ENCODE peak calls at places on chromosomes 12 and 14, in seven cellular contexts. One of them, this sample, is unnamed.

GRCh38 chr12:3034067-3034750 is 43.0 kb upstream of the TSPAN9 start:
- DNase-seq in OCI-LY7: peak; percentile 62
- DNase-seq in PC-3: peak; percentile 59
- DNase-seq in HCT116: peak; percentile 31
- DNase-seq in GM23248: peak; percentile 80
- DNase-seq in hepatocyte: peak; percentile 84
- DNase-seq in neural progenitor cell: peak; percentile 83
- DNase-seq in this sample: peak; percentile 47

GRCh38 chr14:89927466-89927865 is 27.1 kb downstream of the EFCAB11 start:
- DNase-seq in OCI-LY7: no peak
- DNase-seq in HCT116: no peak
- DNase-seq in PC-3: no peak
- DNase-seq in hepatocyte: no peak
- DNase-seq in GM23248: no peak
- DNase-seq in neural progenitor cell: no peak
- DNase-seq in this sample: no peak

GRCh38 chr12:109637341-109637740 is 63.7 kb downstream of the MVK start:
- DNase-seq in PC-3: no peak
- DNase-seq in OCI-LY7: no peak
- DNase-seq in hepatocyte: no peak
- DNase-seq in GM23248: no peak
- DNase-seq in neural progenitor cell: no peak
- DNase-seq in HCT116: no peak
- DNase-seq in this sample: no peak

GRCh38 chr12:104219361-104219892 is 3.8 kb downstream of the TXNRD1 start:
- DNase-seq in neural progenitor cell: no peak
- DNase-seq in GM23248: peak; percentile 97
- DNase-seq in hepatocyte: peak; percentile 75
- DNase-seq in HCT116: peak; percentile 83
- DNase-seq in OCI-LY7: no peak
- DNase-seq in PC-3: peak; percentile 97
- DNase-seq in this sample: no peak

GRCh38 chr14:67526676-67527459 is 6.2 kb upstream of the PLEKHH1 start:
- DNase-seq in OCI-LY7: peak; percentile 53
- DNase-seq in PC-3: peak; percentile 63
- DNase-seq in hepatocyte: peak; percentile 68
- DNase-seq in neural progenitor cell: peak; percentile 68
- DNase-seq in HCT116: peak; percentile 59
- DNase-seq in GM23248: peak; percentile 58
- DNase-seq in this sample: peak; percentile 21

GRCh38 chr12:128551266-128552025 is 272.3 kb downstream of the SLC15A4 start:
- DNase-seq in neural progenitor cell: no peak
- DNase-seq in OCI-LY7: peak; percentile 61
- DNase-seq in HCT116: no peak
- DNase-seq in hepatocyte: no peak
- DNase-seq in GM23248: no peak
- DNase-seq in PC-3: no peak
- DNase-seq in this sample: no peak

GRCh38 chr14:74425525-74426201 is 347 bp downstream of the SYNDIG1L start:
- DNase-seq in HCT116: no peak
- DNase-seq in OCI-LY7: no peak
- DNase-seq in PC-3: peak; percentile 30
- DNase-seq in GM23248: peak; percentile 55
- DNase-seq in neural progenitor cell: peak; percentile 92
- DNase-seq in hepatocyte: peak; percentile 73
- DNase-seq in this sample: peak; percentile 26

GRCh38 chr14:76775159-76775694 is 14.0 kb downstream of the VASH1 start:
- DNase-seq in hepatocyte: no peak
- DNase-seq in neural progenitor cell: no peak
- DNase-seq in OCI-LY7: no peak
- DNase-seq in HCT116: no peak
- DNase-seq in PC-3: no peak
- DNase-seq in GM23248: no peak
- DNase-seq in this sample: no peak

GRCh38 chr12:132161046-132161781 is 17.0 kb downstream of the NOC4L start:
- DNase-seq in HCT116: peak; percentile 39
- DNase-seq in hepatocyte: no peak
- DNase-seq in OCI-LY7: no peak
- DNase-seq in PC-3: peak; percentile 66
- DNase-seq in neural progenitor cell: no peak
- DNase-seq in GM23248: no peak
- DNase-seq in this sample: no peak

GRCh38 chr12:94149781-94150482 is 1.6 kb downstream of the PLXNC1 start:
- DNase-seq in OCI-LY7: no peak
- DNase-seq in PC-3: no peak
- DNase-seq in GM23248: peak; percentile 41
- DNase-seq in HCT116: no peak
- DNase-seq in neural progenitor cell: peak; percentile 84
- DNase-seq in hepatocyte: peak; percentile 72
- DNase-seq in this sample: peak; percentile 50

GRCh38 chr12:124240493-124240892 is 54.4 kb upstream of the RFLNA start:
- DNase-seq in OCI-LY7: peak; percentile 55
- DNase-seq in HCT116: peak; percentile 39
- DNase-seq in PC-3: no peak
- DNase-seq in GM23248: peak; percentile 10
- DNase-seq in neural progenitor cell: peak; percentile 42
- DNase-seq in hepatocyte: no peak
- DNase-seq in this sample: no peak

GRCh38 chr14:92613008-92613658 is 99.6 kb downstream of the RIN3 start:
- DNase-seq in hepatocyte: no peak
- DNase-seq in neural progenitor cell: peak; percentile 78
- DNase-seq in PC-3: peak; percentile 44
- DNase-seq in HCT116: no peak
- DNase-seq in OCI-LY7: peak; percentile 63
- DNase-seq in GM23248: no peak
- DNase-seq in this sample: no peak

GRCh38 chr12:59834659-59835474 is 239.0 kb downstream of the SLC16A7 start:
- DNase-seq in OCI-LY7: peak; percentile 38
- DNase-seq in GM23248: peak; percentile 53
- DNase-seq in PC-3: peak; percentile 64
- DNase-seq in neural progenitor cell: peak; percentile 31
- DNase-seq in HCT116: peak; percentile 13
- DNase-seq in hepatocyte: peak; percentile 37
- DNase-seq in this sample: no peak

GRCh38 chr12:81417056-81417455 is 339.2 kb downstream of the ACSS3 start:
- DNase-seq in PC-3: no peak
- DNase-seq in neural progenitor cell: no peak
- DNase-seq in HCT116: no peak
- DNase-seq in OCI-LY7: no peak
- DNase-seq in GM23248: no peak
- DNase-seq in hepatocyte: no peak
- DNase-seq in this sample: no peak

GRCh38 chr12:101557092-101557491 is 37.7 kb upstream of the MYBPC1 start:
- DNase-seq in GM23248: no peak
- DNase-seq in OCI-LY7: no peak
- DNase-seq in HCT116: no peak
- DNase-seq in neural progenitor cell: no peak
- DNase-seq in hepatocyte: no peak
- DNase-seq in PC-3: no peak
- DNase-seq in this sample: no peak

GRCh38 chr12:17982556-17982955 is 107.4 kb downstream of the RERGL start:
- DNase-seq in hepatocyte: no peak
- DNase-seq in GM23248: no peak
- DNase-seq in OCI-LY7: no peak
- DNase-seq in HCT116: no peak
- DNase-seq in neural progenitor cell: no peak
- DNase-seq in PC-3: peak; percentile 62
- DNase-seq in this sample: no peak

GRCh38 chr12:111482464-111482863 is 76.7 kb downstream of the SH2B3 start:
- DNase-seq in HCT116: no peak
- DNase-seq in GM23248: peak; percentile 16
- DNase-seq in OCI-LY7: peak; percentile 18
- DNase-seq in neural progenitor cell: no peak
- DNase-seq in PC-3: peak; percentile 12
- DNase-seq in hepatocyte: no peak
- DNase-seq in this sample: no peak

GRCh38 chr12:52976574-52977071 is 27.7 kb downstream of the KRT18 start:
- DNase-seq in GM23248: peak; percentile 34
- DNase-seq in PC-3: no peak
- DNase-seq in OCI-LY7: no peak
- DNase-seq in neural progenitor cell: peak; percentile 56
- DNase-seq in HCT116: no peak
- DNase-seq in hepatocyte: no peak
- DNase-seq in this sample: no peak

GRCh38 chr12:63916561-63917476 is 72.3 kb downstream of the SRGAP1 start:
- DNase-seq in OCI-LY7: no peak
- DNase-seq in neural progenitor cell: no peak
- DNase-seq in PC-3: peak; percentile 63
- DNase-seq in hepatocyte: no peak
- DNase-seq in GM23248: peak; percentile 56
- DNase-seq in HCT116: no peak
- DNase-seq in this sample: no peak

GRCh38 chr12:108663324-108664015 is 29.8 kb upstream of the SELPLG start:
- DNase-seq in HCT116: no peak
- DNase-seq in GM23248: no peak
- DNase-seq in neural progenitor cell: no peak
- DNase-seq in hepatocyte: no peak
- DNase-seq in PC-3: no peak
- DNase-seq in OCI-LY7: no peak
- DNase-seq in this sample: no peak

GRCh38 chr12:105970885-105971284 is 167.9 kb downstream of the NUAK1 start:
- DNase-seq in hepatocyte: no peak
- DNase-seq in HCT116: no peak
- DNase-seq in PC-3: no peak
- DNase-seq in GM23248: no peak
- DNase-seq in OCI-LY7: no peak
- DNase-seq in neural progenitor cell: no peak
- DNase-seq in this sample: no peak

GRCh38 chr14:61281911-61282310 is 773 bp upstream of the TMEM30B start:
- DNase-seq in OCI-LY7: no peak
- DNase-seq in GM23248: peak; percentile 45
- DNase-seq in hepatocyte: no peak
- DNase-seq in PC-3: no peak
- DNase-seq in neural progenitor cell: no peak
- DNase-seq in HCT116: no peak
- DNase-seq in this sample: no peak

GRCh38 chr12:108839890-108840230 is 17.5 kb downstream of the SSH1 start:
- DNase-seq in neural progenitor cell: no peak
- DNase-seq in hepatocyte: no peak
- DNase-seq in PC-3: no peak
- DNase-seq in OCI-LY7: no peak
- DNase-seq in GM23248: no peak
- DNase-seq in HCT116: no peak
- DNase-seq in this sample: no peak

GRCh38 chr12:78530065-78530765 is 334.4 kb upstream of the SYT1 start:
- DNase-seq in neural progenitor cell: peak; percentile 36
- DNase-seq in GM23248: peak; percentile 82
- DNase-seq in HCT116: no peak
- DNase-seq in hepatocyte: no peak
- DNase-seq in OCI-LY7: no peak
- DNase-seq in PC-3: no peak
- DNase-seq in this sample: no peak
- TF ChIP-seq EZH2phosphoT487 in neural progenitor cell: no peak
- TF ChIP-seq EZH2phosphoT487 in GM23248: peak; percentile 80
- TF ChIP-seq EZH2phosphoT487 in HCT116: no peak
- TF ChIP-seq EZH2phosphoT487 in hepatocyte: no peak
- TF ChIP-seq EZH2phosphoT487 in OCI-LY7: no peak
- TF ChIP-seq EZH2phosphoT487 in PC-3: no peak
- TF ChIP-seq EZH2phosphoT487 in this sample: no peak

GRCh38 chr12:130591736-130592135 is 124.4 kb downstream of the RIMBP2 start:
- DNase-seq in neural progenitor cell: no peak
- DNase-seq in GM23248: no peak
- DNase-seq in HCT116: no peak
- DNase-seq in hepatocyte: no peak
- DNase-seq in PC-3: no peak
- DNase-seq in OCI-LY7: no peak
- DNase-seq in this sample: no peak

GRCh38 chr12:130592641-130593040 is 123.5 kb downstream of the RIMBP2 start:
- DNase-seq in GM23248: no peak
- DNase-seq in OCI-LY7: no peak
- DNase-seq in neural progenitor cell: no peak
- DNase-seq in PC-3: no peak
- DNase-seq in HCT116: no peak
- DNase-seq in hepatocyte: no peak
- DNase-seq in this sample: no peak

GRCh38 chr12:130601327-130601726 is 114.8 kb downstream of the RIMBP2 start:
- DNase-seq in neural progenitor cell: no peak
- DNase-seq in HCT116: no peak
- DNase-seq in PC-3: no peak
- DNase-seq in GM23248: no peak
- DNase-seq in hepatocyte: no peak
- DNase-seq in OCI-LY7: no peak
- DNase-seq in this sample: no peak

GRCh38 chr12:130593056-130593455 is 123.0 kb downstream of the RIMBP2 start:
- DNase-seq in hepatocyte: no peak
- DNase-seq in OCI-LY7: no peak
- DNase-seq in HCT116: no peak
- DNase-seq in GM23248: no peak
- DNase-seq in PC-3: no peak
- DNase-seq in neural progenitor cell: no peak
- DNase-seq in this sample: no peak

DNA sequence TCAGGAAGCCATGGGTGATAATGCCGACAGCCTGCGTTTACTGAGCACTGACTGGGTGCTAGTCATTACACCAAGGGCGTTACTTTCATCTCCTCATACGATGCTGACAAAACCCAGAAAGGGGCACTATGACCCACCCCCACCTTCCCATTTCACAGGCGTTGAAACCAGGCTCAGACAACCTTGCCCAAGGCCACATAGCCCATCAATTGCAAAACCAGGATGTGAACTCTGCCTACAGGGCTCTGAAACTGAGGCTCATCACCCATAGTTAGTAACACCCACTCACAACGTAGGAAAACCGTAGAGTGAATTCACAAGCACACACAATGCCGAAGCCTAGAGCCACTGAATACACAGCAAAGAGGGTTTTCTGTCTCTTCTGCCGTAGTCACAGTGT is 119.9 kb downstream of the RIMBP2 start:
- DNase-seq in HCT116: no peak
- DNase-seq in GM23248: no peak
- DNase-seq in neural progenitor cell: no peak
- DNase-seq in OCI-LY7: no peak
- DNase-seq in hepatocyte: no peak
- DNase-seq in PC-3: no peak
- DNase-seq in this sample: no peak
- H3K27ac ChIP-seq in HCT116: no peak overlapping the region
- H3K27ac ChIP-seq in GM23248: no peak overlapping the region
- H3K27ac ChIP-seq in neural progenitor cell: no peak overlapping the region
- H3K27ac ChIP-seq in OCI-LY7: no peak overlapping the region
- H3K27ac ChIP-seq in hepatocyte: no peak overlapping the region
- H3K27ac ChIP-seq in PC-3: no peak overlapping the region
- H3K27ac ChIP-seq in this sample: no peak overlapping the region

DNA sequence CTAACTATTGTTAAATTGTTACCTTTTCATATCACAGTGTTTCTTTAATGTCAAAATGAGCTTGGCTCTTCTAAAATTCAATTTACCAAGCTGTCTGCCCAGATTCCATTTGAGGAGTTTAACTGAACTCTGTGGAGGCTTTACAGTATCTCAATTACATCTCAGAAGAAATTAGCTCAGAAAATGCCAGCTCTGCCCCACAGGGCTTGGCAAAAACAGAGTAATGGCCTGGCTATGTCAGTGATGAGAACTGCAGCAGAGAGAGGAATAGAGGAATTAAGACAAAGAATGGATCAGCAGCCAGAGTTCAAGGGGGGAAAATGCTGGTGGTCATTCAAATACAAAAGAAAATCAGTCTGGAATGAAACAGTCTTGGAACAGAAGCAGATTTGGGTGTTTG is 15.8 kb upstream of the TMTC1 start:
- DNase-seq in HCT116: no peak
- DNase-seq in neural progenitor cell: no peak
- DNase-seq in OCI-LY7: no peak
- DNase-seq in PC-3: no peak
- DNase-seq in hepatocyte: no peak
- DNase-seq in GM23248: no peak
- DNase-seq in this sample: no peak
- H3K4me2 ChIP-seq in HCT116: no peak overlapping the region
- H3K4me2 ChIP-seq in neural progenitor cell: peak overlapping the region; percentile 62
- H3K4me2 ChIP-seq in OCI-LY7: no peak overlapping the region
- H3K4me2 ChIP-seq in PC-3: no peak overlapping the region
- H3K4me2 ChIP-seq in hepatocyte: no peak overlapping the region
- H3K4me2 ChIP-seq in GM23248: no peak overlapping the region
- H3K4me2 ChIP-seq in this sample: no peak overlapping the region

GRCh38 chr14:33689680-33690079 is 261.2 kb downstream of the EGLN3 start:
- DNase-seq in OCI-LY7: no peak
- DNase-seq in PC-3: no peak
- DNase-seq in hepatocyte: no peak
- DNase-seq in GM23248: no peak
- DNase-seq in HCT116: no peak
- DNase-seq in neural progenitor cell: no peak
- DNase-seq in this sample: no peak
- TF ChIP-seq EZH2phosphoT487 in OCI-LY7: no peak
- TF ChIP-seq EZH2phosphoT487 in PC-3: no peak
- TF ChIP-seq EZH2phosphoT487 in hepatocyte: no peak
- TF ChIP-seq EZH2phosphoT487 in GM23248: no peak
- TF ChIP-seq EZH2phosphoT487 in HCT116: no peak
- TF ChIP-seq EZH2phosphoT487 in neural progenitor cell: no peak
- TF ChIP-seq EZH2phosphoT487 in this sample: no peak

This sample was measured in MM.1S.